ENCODE peak calls at places on chromosome 12, in seven cellular contexts. T is progenitor cell of endocrine pancreas, D is psoas muscle, M is GM12865, I is heart right ventricle, F is fibroblast of mammary gland, R is WTC11. L is an unnamed sample.

GRCh38 chr12:15788266-15789214 is 648 bp downstream of the EPS8 start:
- DNase-seq in T (peak; percentile 62), D (peak; percentile 52), M (peak; percentile 49), I (no peak), F (peak; percentile 53), R (peak; percentile 59), L (peak; percentile 17)

GRCh38 chr12:104462931-104463339 is 6.2 kb downstream of the CHST11 start:
- DNase-seq in T (no peak), D (no peak), M (peak; percentile 90), I (no peak), F (no peak), R (no peak), L (peak; percentile 71)

GRCh38 chr12:57428965-57429364 is 1.9 kb downstream of the R3HDM2 start:
- DNase-seq in T (no peak), D (no peak), M (no peak), I (no peak), F (no peak), R (no peak), L (no peak)

GRCh38 chr12:116194935-116195431 is 82.5 kb downstream of the MED13L start:
- DNase-seq in T (no peak), D (no peak), M (peak; percentile 94), I (no peak), F (no peak), R (no peak), L (peak; percentile 90)

GRCh38 chr12:110785240-110785639 is 42.5 kb upstream of the PPP1CC start:
- DNase-seq in T (no peak), D (no peak), M (no peak), I (no peak), F (peak; percentile 10), R (no peak), L (no peak)

GRCh38 chr12:25864287-25864686 is 94.2 kb upstream of the RASSF8 start:
- DNase-seq in T (no peak), D (no peak), M (no peak), I (no peak), F (peak; percentile 4), R (no peak), L (no peak)

GRCh38 chr12:121837680-121838079 is 21.0 kb downstream of the HPD start:
- DNase-seq in T (no peak), D (no peak), M (no peak), I (no peak), F (no peak), R (no peak), L (no peak)

GRCh38 chr12:46200551-46200950 is 68.3 kb downstream of the SLC38A1 start:
- DNase-seq in T (no peak), D (no peak), M (no peak), I (no peak), F (no peak), R (no peak), L (no peak)

GRCh38 chr12:98736352-98737326 is 91.5 kb downstream of the APAF1 start:
- DNase-seq in T (no peak), D (no peak), M (no peak), I (no peak), F (no peak), R (peak; percentile 25), L (no peak)

DNA sequence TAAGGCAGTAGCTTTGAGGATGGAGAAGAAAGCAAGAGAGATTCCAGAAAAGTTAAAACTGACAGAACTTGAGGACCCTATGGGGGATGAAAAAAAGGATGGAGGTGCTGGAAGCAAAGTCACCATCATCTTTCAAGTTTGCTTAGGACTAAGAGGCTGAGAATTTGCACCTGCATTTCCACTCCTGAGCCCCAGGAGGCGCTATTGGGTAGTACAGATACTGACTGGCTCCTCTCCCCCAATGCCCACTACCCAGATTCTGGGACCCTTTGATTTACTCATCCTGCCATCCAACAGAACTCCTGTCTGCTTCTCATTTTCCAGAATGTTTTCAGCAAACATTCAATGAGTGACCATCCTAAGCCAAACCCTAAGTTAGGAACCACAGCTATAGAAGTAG is 34.0 kb upstream of the CMKLR1 start:
- DNase-seq in T (no peak), D (no peak), M (no peak), I (no peak), F (no peak), R (peak; percentile 54), L (no peak)
- TF ChIP-seq CTCF in T (no peak), D (no peak), M (peak; percentile 14), I (no peak), F (peak; percentile 29), R (peak; percentile 79), L (no peak)

GRCh38 chr12:67080637-67081036 is 188.5 kb upstream of the CAND1 start:
- DNase-seq in T (no peak), D (no peak), M (no peak), I (no peak), F (no peak), R (no peak), L (no peak)
- TF ChIP-seq CTCF in T (no peak), D (no peak), M (no peak), I (no peak), F (no peak), R (no peak), L (no peak)

GRCh38 chr12:100953217-100953616 is 158.6 kb downstream of the ANO4 start:
- DNase-seq in T (no peak), D (no peak), M (no peak), I (no peak), F (no peak), R (no peak), L (no peak)
- TF ChIP-seq CTCF in T (no peak), D (no peak), M (no peak), I (no peak), F (no peak), R (no peak), L (no peak)

GRCh38 chr12:79936670-79937069 is 1.8 kb upstream of the PPP1R12A start:
- DNase-seq in T (no peak), D (no peak), M (no peak), I (no peak), F (no peak), R (no peak), L (no peak)

GRCh38 chr12:79934309-79935020 is 432 bp downstream of the PPP1R12A start:
- DNase-seq in T (peak; percentile 45), D (no peak), M (no peak), I (peak; percentile 58), F (peak; percentile 37), R (peak; percentile 72), L (peak; percentile 69)

GRCh38 chr12:79933580-79934264 is 1.2 kb downstream of the PPP1R12A start:
- DNase-seq in T (no peak), D (no peak), M (peak; percentile 48), I (no peak), F (peak; percentile 24), R (no peak), L (peak; percentile 25)

GRCh38 chr12:79935624-79936040 is 735 bp upstream of the PPP1R12A start:
- DNase-seq in T (no peak), D (no peak), M (peak; percentile 70), I (no peak), F (peak; percentile 46), R (no peak), L (no peak)

GRCh38 chr12:79935021-79935623 is at the start of gene PPP1R12A:
- DNase-seq in T (peak; percentile 92), D (peak; percentile 98), M (peak; percentile 98), I (peak; percentile 98), F (peak; percentile 95), R (peak; percentile 97), L (peak; percentile 95)
- TF ChIP-seq CTCF in T (peak; percentile 9), D (peak; percentile 20), M (no peak), I (no peak), F (no peak), R (no peak), L (no peak)

DNA sequence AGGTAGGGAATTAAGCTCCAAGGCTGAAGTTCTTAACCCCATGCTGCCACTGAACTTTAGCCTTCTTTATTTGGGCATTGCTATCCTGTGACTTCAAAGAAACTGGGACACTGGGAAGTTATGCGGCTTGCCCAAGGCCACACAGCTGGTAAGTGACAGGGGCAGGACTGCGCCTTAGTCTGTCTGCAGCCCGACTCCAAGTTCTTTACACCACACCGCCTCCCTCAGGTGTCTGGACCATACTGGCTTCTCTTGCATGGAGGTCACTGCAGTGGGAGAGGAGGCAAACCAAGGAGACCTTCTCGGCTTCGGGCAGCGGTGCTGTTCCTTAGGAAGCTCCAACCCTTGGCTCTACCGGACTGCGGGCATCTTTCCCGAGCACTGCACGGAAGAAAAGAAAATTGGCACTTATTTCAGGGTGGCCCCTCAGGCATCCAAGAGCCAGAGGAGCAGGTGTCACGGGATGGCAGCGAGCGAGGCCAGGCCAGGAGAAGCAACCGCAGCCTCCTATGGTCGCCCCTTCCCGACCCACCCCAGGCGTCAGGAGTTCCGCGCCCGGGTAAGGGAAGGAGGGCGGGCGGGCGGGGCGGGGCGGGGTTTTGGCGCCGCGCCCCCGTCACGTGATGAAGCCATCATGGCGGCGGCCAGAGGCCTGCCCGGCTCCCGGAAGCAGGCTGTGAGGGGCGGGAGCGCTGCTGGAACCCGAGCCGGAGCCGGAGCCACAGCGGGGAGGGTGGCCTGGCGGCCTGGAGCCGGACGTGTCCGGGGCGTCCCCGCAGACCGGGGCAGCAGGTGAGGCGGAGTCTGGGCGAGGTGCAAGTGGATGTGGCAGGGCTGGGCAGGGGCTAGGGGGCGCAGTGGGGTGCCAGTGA is 16.4 kb upstream of the ESPL1 start:
- DNase-seq in T (peak; percentile 73), D (peak; percentile 90), M (peak; percentile 85), I (peak; percentile 72), F (peak; percentile 62), R (peak; percentile 86), L (peak; percentile 81)
- TF ChIP-seq CTCF in T (peak; percentile 51), D (peak; percentile 41), M (peak; percentile 39), I (no peak), F (peak; percentile 28), R (no peak), L (peak; percentile 47)

DNA sequence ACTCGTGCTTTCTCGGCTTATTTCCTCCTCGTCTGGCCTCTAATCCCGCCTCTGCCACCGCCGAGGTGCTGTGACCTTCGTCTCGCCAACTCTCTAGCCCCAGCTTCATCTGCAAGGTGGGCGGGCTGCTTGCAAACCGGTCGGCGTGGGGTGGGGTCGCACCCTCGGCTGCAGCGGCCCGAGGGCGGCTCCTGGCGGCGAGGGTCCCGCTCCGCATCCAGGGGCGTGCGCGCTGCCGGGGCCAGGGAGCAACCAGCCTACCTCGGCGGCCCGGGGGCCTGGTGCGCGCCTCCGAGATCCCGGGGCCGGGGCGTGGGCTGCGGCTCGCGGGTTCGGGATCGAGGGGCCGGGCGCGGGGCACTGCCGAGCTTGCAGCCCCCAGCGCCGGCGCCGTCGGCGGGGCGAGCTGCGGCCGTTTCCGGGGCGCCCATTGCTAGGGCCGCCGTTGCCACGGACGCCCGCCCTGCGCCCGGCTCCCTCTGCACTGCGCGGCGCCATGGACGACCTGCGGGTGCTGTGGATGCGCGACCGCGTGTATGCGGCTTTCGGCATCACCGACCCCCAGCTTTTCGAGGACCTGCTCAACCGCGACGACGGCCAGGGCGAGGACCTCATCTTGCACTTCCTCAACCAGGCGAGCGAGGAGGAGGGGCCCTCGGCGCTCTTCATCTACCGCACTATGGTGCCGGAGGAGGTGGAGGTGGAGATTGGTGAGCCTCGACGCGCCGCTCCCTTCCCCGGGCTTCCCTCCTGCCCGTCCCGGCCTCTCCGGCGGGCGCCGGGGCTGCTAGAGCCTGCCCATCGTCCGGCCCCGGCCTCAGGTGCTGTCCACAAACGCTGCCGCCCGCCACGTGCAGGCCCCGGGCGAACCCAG is at the start of gene DNAH10:
- DNase-seq in T (peak; percentile 76), D (no peak), M (peak; percentile 62), I (no peak), F (peak; percentile 6), R (peak; percentile 84), L (peak; percentile 69)
- TF ChIP-seq CTCF in T (peak; percentile 73), D (no peak), M (peak; percentile 36), I (no peak), F (no peak), R (no peak), L (peak; percentile 61)